ENCODE peak calls at places on chromosome 15, in seven cellular contexts. V is AG04450, P is ovary, B is uterus, X is spleen, N is tibial nerve, G is mesendoderm. W is an unnamed sample.

GRCh38 chr15:66850078-66850991 is 148.3 kb downstream of the SMAD6 start:
- DNase-seq in N (no peak), G (peak), B (no peak), X (no peak), P (peak), V (no peak), W (peak)

GRCh38 chr15:88012233-88012632 is 244.3 kb downstream of the NTRK3 start:
- DNase-seq in G (no peak), P (no peak), N (no peak), B (peak), V (no peak), X (no peak), W (peak)

GRCh38 chr15:99118258-99118632 is 13.4 kb downstream of the SYNM start:
- DNase-seq in V (no peak), B (no peak), X (no peak), P (no peak), N (no peak), G (no peak), W (no peak)

GRCh38 chr15:42215854-42216829 is 8.0 kb upstream of the VPS39 start:
- DNase-seq in X (no peak), N (no peak), V (no peak), P (no peak), B (no peak), G (peak), W (no peak)

GRCh38 chr15:98241032-98241554 is 280.6 kb downstream of the ARRDC4 start:
- DNase-seq in V (no peak), G (peak), N (no peak), P (no peak), X (no peak), B (no peak), W (no peak)

GRCh38 chr15:100254694-100255093 is 87.1 kb downstream of the ADAMTS17 start:
- DNase-seq in P (no peak), G (no peak), N (no peak), B (no peak), V (no peak), X (no peak), W (no peak)

GRCh38 chr15:56411122-56411749 is 46.0 kb downstream of the TEX9 start:
- DNase-seq in N (no peak), G (peak), X (no peak), V (no peak), P (no peak), B (no peak), W (no peak)

GRCh38 chr15:90716317-90716975 is 700 bp upstream of the BLM start:
- DNase-seq in X (no peak), P (no peak), G (no peak), B (no peak), N (no peak), V (no peak), W (no peak)

GRCh38 chr15:46091860-46092450 is 457.1 kb downstream of the SQOR start:
- DNase-seq in V (peak), X (no peak), N (no peak), B (no peak), P (no peak), G (peak), W (no peak)

GRCh38 chr15:75455424-75455981 is 4.0 kb upstream of the SIN3A start:
- DNase-seq in X (peak), V (peak), P (peak), G (peak), N (peak), B (peak), W (peak)
- H3K4me3 ChIP-seq in X (peak), V (peak), P (peak), G (peak), N (peak), B (peak), W (peak)

DNA sequence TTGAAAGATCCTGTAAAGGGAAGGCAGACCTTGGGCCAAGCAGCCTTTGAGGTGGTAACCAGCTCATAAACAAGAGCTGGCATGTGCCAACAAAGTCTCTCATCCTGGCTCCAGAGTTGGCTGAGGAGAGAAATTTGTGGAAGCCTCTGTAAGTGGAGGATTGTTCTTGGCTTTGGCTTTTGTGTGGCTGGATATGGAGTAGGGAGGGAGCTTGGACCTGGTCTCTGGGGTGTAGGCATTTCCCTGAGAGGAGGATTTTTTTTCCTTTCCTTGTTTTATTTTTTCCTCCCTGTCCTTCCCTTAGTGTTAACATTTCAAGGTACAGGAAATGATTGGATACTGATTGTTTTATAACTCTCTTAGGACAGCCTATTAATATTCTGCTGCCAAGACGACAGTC is 60.8 kb downstream of the ZNF609 start:
- DNase-seq in B (no peak), G (no peak), P (no peak), X (no peak), N (no peak), V (no peak), W (no peak)
- H3K4me3 ChIP-seq in B (no peak), G (no peak), P (no peak), X (no peak), N (no peak), V (no peak), W (no peak)

DNA sequence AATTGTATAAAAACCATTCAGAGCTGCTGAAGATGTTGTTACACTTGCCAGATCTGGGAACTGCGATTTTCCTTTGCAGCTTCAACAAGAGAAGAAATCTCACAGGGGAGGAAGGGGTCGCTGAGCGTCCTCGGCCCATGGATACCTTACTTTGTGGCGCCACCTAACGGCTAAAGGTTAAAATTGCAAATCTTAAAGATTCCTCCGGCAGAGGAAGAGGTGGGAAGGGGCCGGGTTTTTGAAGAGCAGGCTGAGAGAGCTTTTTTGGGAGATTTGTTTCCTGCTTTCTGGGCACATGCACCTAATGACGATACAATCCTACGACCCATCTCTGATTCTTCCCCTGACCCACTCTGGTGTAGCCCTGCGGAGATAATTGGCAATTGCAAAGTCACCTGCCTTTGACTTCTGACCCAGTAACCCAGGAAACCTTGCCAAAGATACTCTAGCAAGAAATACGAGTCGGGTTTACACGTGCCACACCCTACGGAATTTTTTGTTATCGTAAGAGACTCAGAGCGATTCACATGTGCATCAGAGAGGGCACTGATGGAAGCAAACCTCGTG is 55.4 kb upstream of the CHRNA7 start:
- DNase-seq in X (no peak), N (no peak), V (no peak), B (no peak), G (peak), P (no peak), W (no peak)
- H3K4me3 ChIP-seq in X (no peak), N (no peak), V (no peak), B (no peak), G (no peak), P (no peak), W (no peak)

GRCh38 chr15:69723404-69724097 is 270.9 kb downstream of the RPLP1 start:
- DNase-seq in V (no peak), X (no peak), B (no peak), N (no peak), P (no peak), G (peak), W (peak)
- H3K4me3 ChIP-seq in V (no peak), X (no peak), B (no peak), N (no peak), P (no peak), G (no peak), W (no peak)

GRCh38 chr15:38562278-38562677 is 2.3 kb downstream of the RASGRP1 start:
- DNase-seq in X (no peak), B (no peak), V (no peak), N (no peak), P (no peak), G (peak), W (no peak)
- H3K4me3 ChIP-seq in X (no peak), B (no peak), V (no peak), N (no peak), P (no peak), G (no peak), W (no peak)

GRCh38 chr15:36502509-36502908 is 76.9 kb upstream of the CDIN1 start:
- DNase-seq in N (no peak), P (no peak), B (no peak), X (no peak), G (no peak), V (no peak), W (no peak)

GRCh38 chr15:36499751-36500389 is 79.6 kb upstream of the CDIN1 start:
- DNase-seq in V (no peak), N (no peak), G (no peak), X (no peak), B (no peak), P (no peak), W (no peak)

GRCh38 chr15:36498922-36499321 is 80.5 kb upstream of the CDIN1 start:
- DNase-seq in V (no peak), P (no peak), X (no peak), G (no peak), N (no peak), B (no peak), W (no peak)

GRCh38 chr15:36498401-36498800 is 81.0 kb upstream of the CDIN1 start:
- DNase-seq in X (no peak), B (no peak), P (no peak), V (no peak), G (no peak), N (no peak), W (no peak)

DNA sequence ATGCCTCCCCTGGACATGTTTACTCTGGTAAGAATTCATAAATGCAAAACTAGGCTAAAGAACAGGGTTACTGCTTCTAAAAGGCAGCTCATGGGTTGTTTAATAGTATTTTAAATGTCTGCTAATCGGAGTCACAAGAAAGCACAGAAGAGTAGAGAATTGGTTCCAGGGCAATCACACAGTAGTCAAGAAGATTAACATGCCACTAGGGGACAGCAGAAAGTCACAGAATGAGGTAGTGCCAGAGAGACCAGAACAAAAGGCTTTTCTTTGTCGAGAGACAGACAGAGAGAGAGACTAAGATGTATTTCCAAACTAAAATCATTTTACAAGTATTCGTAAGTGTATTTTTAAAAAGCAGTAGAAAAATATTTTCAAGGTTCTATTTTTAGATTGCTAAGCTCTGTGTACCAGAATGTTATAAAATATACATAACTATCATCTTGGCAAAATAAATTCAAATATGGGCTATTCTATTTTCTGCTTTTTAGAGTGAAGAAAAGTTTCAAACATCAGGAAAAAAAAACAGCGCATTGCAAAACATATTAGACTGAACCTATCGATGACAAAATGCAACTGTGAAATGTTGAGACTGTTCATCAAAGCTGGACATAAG is 78.3 kb upstream of the CDIN1 start:
- DNase-seq in P (no peak), X (no peak), B (no peak), G (peak), V (peak), N (no peak), W (no peak)
- H3K4me3 ChIP-seq in P (no peak), X (no peak), B (no peak), G (no peak), V (no peak), N (no peak), W (no peak)

GRCh38 chr15:59191855-59192237 is 14.8 kb upstream of the LDHAL6B start:
- DNase-seq in G (no peak), X (no peak), P (no peak), B (no peak), V (peak), N (no peak), W (no peak)
- H3K4me3 ChIP-seq in G (no peak), X (no peak), P (no peak), B (no peak), V (peak), N (no peak), W (no peak)

DNA sequence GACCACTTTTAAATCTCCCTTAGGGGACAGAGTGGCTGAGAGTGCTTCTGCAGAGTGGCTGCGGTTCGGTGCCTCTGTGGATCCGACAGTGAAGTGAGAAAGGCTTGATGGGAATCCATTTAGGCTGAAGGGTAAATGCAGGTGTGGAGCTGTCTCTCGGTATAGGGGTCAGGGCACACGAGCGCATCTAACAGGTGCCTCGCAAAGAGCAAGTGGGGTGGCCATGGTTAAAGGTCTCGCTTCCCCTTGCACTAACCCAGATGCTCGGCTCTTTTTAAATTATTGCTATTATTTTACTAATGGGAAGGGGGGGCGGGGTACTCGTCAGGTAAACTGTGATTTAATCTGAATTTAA is 598 bp upstream of the GJD2 start:
- DNase-seq in X (no peak), G (no peak), P (no peak), B (no peak), N (no peak), V (no peak), W (no peak)
- H3K4me3 ChIP-seq in X (no peak), G (no peak), P (no peak), B (no peak), N (no peak), V (no peak), W (peak)

GRCh38 chr15:92907229-92907628 is 7.1 kb downstream of the CHD2 start:
- DNase-seq in V (no peak), P (no peak), B (no peak), N (no peak), G (no peak), X (no peak), W (no peak)
- H3K4me3 ChIP-seq in V (peak), P (no peak), B (peak), N (no peak), G (no peak), X (no peak), W (peak)

GRCh38 chr15:70826634-70827033 is 27.3 kb downstream of the LARP6 start:
- DNase-seq in X (no peak), V (no peak), G (no peak), P (no peak), B (no peak), N (peak), W (no peak)
- H3K4me3 ChIP-seq in X (no peak), V (no peak), G (no peak), P (no peak), B (no peak), N (no peak), W (no peak)